ENCODE peak calls at places on chromosomes 13 and 19, in six cellular contexts. One of them, this sample, is unnamed.

GRCh38 chr19:51799311-51799997 is 4.5 kb downstream of the FPR3 start:
- DNase-seq in IMR-90: peak
- DNase-seq in breast epithelium: peak
- DNase-seq in A549: peak
- DNase-seq in GM12891: no peak
- DNase-seq in stomach: peak
- DNase-seq in this sample: peak

GRCh38 chr13:50715402-50716146 is 127.9 kb downstream of the DLEU7 start:
- DNase-seq in IMR-90: no peak
- DNase-seq in GM12891: no peak
- DNase-seq in A549: no peak
- DNase-seq in stomach: no peak
- DNase-seq in breast epithelium: no peak
- DNase-seq in this sample: no peak

GRCh38 chr19:54021932-54022331 is 30.5 kb downstream of the CACNG6 start:
- DNase-seq in breast epithelium: no peak
- DNase-seq in GM12891: no peak
- DNase-seq in A549: no peak
- DNase-seq in IMR-90: no peak
- DNase-seq in stomach: no peak
- DNase-seq in this sample: no peak

GRCh38 chr13:98998831-98999634 is 21.2 kb upstream of the DOCK9 start:
- DNase-seq in IMR-90: no peak
- DNase-seq in GM12891: no peak
- DNase-seq in A549: no peak
- DNase-seq in breast epithelium: no peak
- DNase-seq in stomach: no peak
- DNase-seq in this sample: no peak

GRCh38 chr19:10333758-10334339 is 520 bp upstream of the RAVER1 start:
- DNase-seq in breast epithelium: no peak
- DNase-seq in IMR-90: no peak
- DNase-seq in A549: no peak
- DNase-seq in stomach: no peak
- DNase-seq in GM12891: no peak
- DNase-seq in this sample: no peak

GRCh38 chr13:110388141-110388943 is 81.3 kb downstream of the COL4A2 start:
- DNase-seq in breast epithelium: peak
- DNase-seq in GM12891: no peak
- DNase-seq in A549: no peak
- DNase-seq in stomach: no peak
- DNase-seq in IMR-90: peak
- DNase-seq in this sample: no peak

GRCh38 chr13:114109646-114110045 is 22.8 kb downstream of the RASA3 start:
- DNase-seq in GM12891: no peak
- DNase-seq in stomach: no peak
- DNase-seq in IMR-90: no peak
- DNase-seq in breast epithelium: no peak
- DNase-seq in A549: no peak
- DNase-seq in this sample: no peak

GRCh38 chr19:3631053-3631861 is 4.7 kb upstream of the CACTIN start:
- DNase-seq in IMR-90: no peak
- DNase-seq in breast epithelium: no peak
- DNase-seq in A549: no peak
- DNase-seq in stomach: no peak
- DNase-seq in GM12891: no peak
- DNase-seq in this sample: no peak

GRCh38 chr19:6249296-6249695 is 30.5 kb downstream of the MLLT1 start:
- DNase-seq in IMR-90: peak
- DNase-seq in breast epithelium: no peak
- DNase-seq in A549: no peak
- DNase-seq in GM12891: no peak
- DNase-seq in stomach: no peak
- DNase-seq in this sample: no peak

GRCh38 chr19:10353793-10354391 is 14.5 kb upstream of the ICAM3 start:
- DNase-seq in IMR-90: peak
- DNase-seq in GM12891: no peak
- DNase-seq in stomach: no peak
- DNase-seq in A549: peak
- DNase-seq in breast epithelium: no peak
- DNase-seq in this sample: no peak

GRCh38 chr19:50666346-50667176 is 17.3 kb downstream of the C19orf81 start:
- DNase-seq in GM12891: no peak
- DNase-seq in IMR-90: no peak
- DNase-seq in A549: no peak
- DNase-seq in breast epithelium: no peak
- DNase-seq in stomach: no peak
- DNase-seq in this sample: no peak

GRCh38 chr13:110869805-110870706 is 44.8 kb downstream of the ANKRD10 start:
- DNase-seq in breast epithelium: peak
- DNase-seq in GM12891: no peak
- DNase-seq in IMR-90: peak
- DNase-seq in A549: peak
- DNase-seq in stomach: peak
- DNase-seq in this sample: peak

GRCh38 chr13:24911135-24911524 is 147.2 kb downstream of the RNF17 start:
- DNase-seq in breast epithelium: no peak
- DNase-seq in A549: peak
- DNase-seq in IMR-90: peak
- DNase-seq in stomach: no peak
- DNase-seq in GM12891: no peak
- DNase-seq in this sample: peak

GRCh38 chr19:21677696-21678418 is 89.5 kb downstream of the ZNF100 start:
- DNase-seq in stomach: no peak
- DNase-seq in breast epithelium: no peak
- DNase-seq in A549: no peak
- DNase-seq in GM12891: no peak
- DNase-seq in IMR-90: no peak
- DNase-seq in this sample: no peak

GRCh38 chr13:107258599-107259187 is 690.8 kb upstream of the ARGLU1 start:
- DNase-seq in GM12891: no peak
- DNase-seq in breast epithelium: no peak
- DNase-seq in IMR-90: peak
- DNase-seq in A549: no peak
- DNase-seq in stomach: no peak
- DNase-seq in this sample: no peak

GRCh38 chr13:112813552-112813951 is 123.7 kb downstream of the ATP11A start:
- DNase-seq in stomach: peak
- DNase-seq in GM12891: no peak
- DNase-seq in IMR-90: no peak
- DNase-seq in A549: no peak
- DNase-seq in breast epithelium: no peak
- DNase-seq in this sample: no peak

GRCh38 chr13:75938811-75939525 is 302.8 kb downstream of the LMO7 start:
- DNase-seq in A549: no peak
- DNase-seq in breast epithelium: no peak
- DNase-seq in IMR-90: peak
- DNase-seq in stomach: no peak
- DNase-seq in GM12891: no peak
- DNase-seq in this sample: no peak

GRCh38 chr19:13761423-13761822 is 2.9 kb upstream of the MRI1 start:
- DNase-seq in stomach: no peak
- DNase-seq in A549: no peak
- DNase-seq in breast epithelium: no peak
- DNase-seq in GM12891: no peak
- DNase-seq in IMR-90: no peak
- DNase-seq in this sample: no peak

GRCh38 chr13:110782185-110782584 is 68.7 kb downstream of the ING1 start:
- DNase-seq in stomach: no peak
- DNase-seq in A549: no peak
- DNase-seq in breast epithelium: no peak
- DNase-seq in GM12891: no peak
- DNase-seq in IMR-90: no peak
- DNase-seq in this sample: no peak

GRCh38 chr13:23797276-23797903 is 91.8 kb downstream of the MIPEP start:
- DNase-seq in stomach: no peak
- DNase-seq in GM12891: no peak
- DNase-seq in IMR-90: no peak
- DNase-seq in A549: no peak
- DNase-seq in breast epithelium: no peak
- DNase-seq in this sample: no peak

GRCh38 chr13:39281539-39282150 is 243.4 kb downstream of the NHLRC3 start:
- DNase-seq in GM12891: no peak
- DNase-seq in IMR-90: no peak
- DNase-seq in stomach: no peak
- DNase-seq in A549: no peak
- DNase-seq in breast epithelium: no peak
- DNase-seq in this sample: no peak

GRCh38 chr19:6532244-6532999 is 1.6 kb downstream of the TNFSF9 start:
- DNase-seq in GM12891: peak
- DNase-seq in breast epithelium: no peak
- DNase-seq in IMR-90: no peak
- DNase-seq in stomach: no peak
- DNase-seq in A549: peak
- DNase-seq in this sample: no peak

GRCh38 chr19:11347546-11347945 is 1.2 kb downstream of the CCDC159 start:
- DNase-seq in GM12891: no peak
- DNase-seq in stomach: no peak
- DNase-seq in A549: no peak
- DNase-seq in IMR-90: no peak
- DNase-seq in breast epithelium: no peak
- DNase-seq in this sample: no peak

GRCh38 chr13:113002206-113002821 is 33.3 kb downstream of the MCF2L start:
- DNase-seq in A549: no peak
- DNase-seq in GM12891: no peak
- DNase-seq in IMR-90: no peak
- DNase-seq in stomach: no peak
- DNase-seq in breast epithelium: no peak
- DNase-seq in this sample: no peak

GRCh38 chr13:40483601-40484000 is 182.8 kb downstream of the FOXO1 start:
- DNase-seq in IMR-90: no peak
- DNase-seq in stomach: no peak
- DNase-seq in breast epithelium: no peak
- DNase-seq in A549: no peak
- DNase-seq in GM12891: no peak
- DNase-seq in this sample: no peak

GRCh38 chr13:31322025-31322424 is 122.2 kb downstream of the B3GLCT start:
- DNase-seq in A549: no peak
- DNase-seq in stomach: no peak
- DNase-seq in GM12891: no peak
- DNase-seq in IMR-90: peak
- DNase-seq in breast epithelium: no peak
- DNase-seq in this sample: no peak

GRCh38 chr19:7916137-7916907 is 1.7 kb downstream of the TGFBR3L start:
- DNase-seq in stomach: peak
- DNase-seq in A549: no peak
- DNase-seq in GM12891: no peak
- DNase-seq in IMR-90: no peak
- DNase-seq in breast epithelium: no peak
- DNase-seq in this sample: no peak

GRCh38 chr13:51770681-51771417 is 33.1 kb downstream of the DHRS12 start:
- DNase-seq in GM12891: no peak
- DNase-seq in stomach: peak
- DNase-seq in A549: no peak
- DNase-seq in breast epithelium: no peak
- DNase-seq in IMR-90: no peak
- DNase-seq in this sample: no peak

GRCh38 chr13:51771418-51772104 is 32.4 kb downstream of the DHRS12 start:
- DNase-seq in A549: no peak
- DNase-seq in IMR-90: no peak
- DNase-seq in breast epithelium: no peak
- DNase-seq in GM12891: no peak
- DNase-seq in stomach: no peak
- DNase-seq in this sample: no peak

GRCh38 chr13:51768976-51769375 is 35.0 kb downstream of the DHRS12 start:
- DNase-seq in GM12891: no peak
- DNase-seq in A549: no peak
- DNase-seq in breast epithelium: no peak
- DNase-seq in IMR-90: no peak
- DNase-seq in stomach: no peak
- DNase-seq in this sample: no peak

GRCh38 chr13:51769455-51770127 is 34.4 kb downstream of the DHRS12 start:
- DNase-seq in breast epithelium: peak
- DNase-seq in GM12891: no peak
- DNase-seq in IMR-90: no peak
- DNase-seq in A549: no peak
- DNase-seq in stomach: peak
- DNase-seq in this sample: no peak

GRCh38 chr13:51770160-51770559 is 33.8 kb downstream of the DHRS12 start:
- DNase-seq in breast epithelium: no peak
- DNase-seq in IMR-90: no peak
- DNase-seq in GM12891: no peak
- DNase-seq in stomach: no peak
- DNase-seq in A549: no peak
- DNase-seq in this sample: no peak
- TF ChIP-seq POLR2A in breast epithelium: no peak
- TF ChIP-seq POLR2A in IMR-90: no peak
- TF ChIP-seq POLR2A in GM12891: no peak
- TF ChIP-seq POLR2A in stomach: no peak
- TF ChIP-seq POLR2A in A549: no peak
- TF ChIP-seq POLR2A in this sample: no peak

DNA sequence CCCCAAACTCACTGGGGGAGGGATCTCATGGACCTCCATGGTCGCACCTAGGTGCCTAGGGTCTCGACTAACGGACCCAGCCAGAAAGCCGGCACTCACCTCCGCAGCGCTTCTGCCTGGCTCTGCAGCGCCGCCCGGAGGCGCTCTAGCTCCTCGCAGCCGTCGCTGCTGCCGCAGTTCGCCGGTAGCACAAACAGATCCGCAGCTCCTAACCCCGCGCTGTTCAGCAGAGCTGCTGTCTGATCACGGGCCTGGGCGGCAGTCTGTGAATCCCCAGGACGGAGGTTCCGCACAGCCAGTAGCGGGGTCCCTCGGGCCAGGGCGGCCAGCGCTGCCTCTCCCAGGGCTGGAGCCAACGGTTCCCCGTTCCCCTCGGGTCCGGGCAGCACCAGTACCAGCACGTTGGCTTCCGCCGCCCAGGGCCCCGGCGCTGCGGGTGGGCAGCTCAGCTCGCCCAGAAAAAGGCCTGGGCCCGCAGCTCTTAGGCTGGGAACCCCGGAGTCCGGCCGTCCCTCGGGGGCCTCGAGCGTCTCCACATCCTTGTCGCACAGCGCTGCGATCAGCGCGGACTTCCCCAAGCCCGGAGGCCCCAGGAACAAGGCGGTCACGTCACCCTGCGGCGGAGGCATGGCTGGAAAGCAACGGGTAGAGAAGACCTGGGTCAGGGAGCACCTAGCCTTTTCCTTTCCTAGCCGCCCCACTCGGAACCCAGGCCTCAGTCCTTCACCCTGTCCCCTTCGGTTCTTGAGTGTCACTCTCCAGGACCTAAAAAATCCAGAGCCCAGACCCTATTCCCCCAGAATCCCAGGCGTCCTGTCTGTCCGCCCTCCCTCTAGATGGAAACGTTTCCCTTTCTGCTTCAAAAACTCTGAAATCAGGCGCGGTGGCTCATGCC is 977 bp downstream of the IRGQ start:
- DNase-seq in IMR-90: peak
- DNase-seq in breast epithelium: no peak
- DNase-seq in GM12891: peak
- DNase-seq in A549: peak
- DNase-seq in stomach: peak
- DNase-seq in this sample: peak
- TF ChIP-seq POLR2A in IMR-90: no peak
- TF ChIP-seq POLR2A in breast epithelium: no peak
- TF ChIP-seq POLR2A in GM12891: peak
- TF ChIP-seq POLR2A in A549: no peak
- TF ChIP-seq POLR2A in stomach: no peak
- TF ChIP-seq POLR2A in this sample: no peak

GRCh38 chr19:2046046-2046907 is 4.8 kb downstream of the MKNK2 start:
- DNase-seq in stomach: no peak
- DNase-seq in A549: no peak
- DNase-seq in GM12891: no peak
- DNase-seq in breast epithelium: no peak
- DNase-seq in IMR-90: no peak
- DNase-seq in this sample: no peak
- TF ChIP-seq POLR2A in stomach: no peak
- TF ChIP-seq POLR2A in A549: no peak
- TF ChIP-seq POLR2A in GM12891: no peak
- TF ChIP-seq POLR2A in breast epithelium: no peak
- TF ChIP-seq POLR2A in IMR-90: no peak
- TF ChIP-seq POLR2A in this sample: no peak

GRCh38 chr19:55541091-55541490 is 4.2 kb upstream of the SBK2 start:
- DNase-seq in breast epithelium: no peak
- DNase-seq in GM12891: no peak
- DNase-seq in IMR-90: no peak
- DNase-seq in stomach: no peak
- DNase-seq in A549: no peak
- DNase-seq in this sample: no peak
- TF ChIP-seq POLR2A in breast epithelium: no peak
- TF ChIP-seq POLR2A in GM12891: no peak
- TF ChIP-seq POLR2A in IMR-90: no peak
- TF ChIP-seq POLR2A in stomach: no peak
- TF ChIP-seq POLR2A in A549: no peak
- TF ChIP-seq POLR2A in this sample: no peak